ENCODE peak calls at places on chromosomes 2 and 18, in ten cellular contexts. D, P, I, G, N, R, V, E, Y and M are unnamed samples.

GRCh38 chr2:221570321-221571107 is 1.6 kb downstream of the EPHA4 start:
- DNase-seq in D (peak; percentile 25), P (no peak), I (no peak), G (peak; percentile 3), N (no peak), R (no peak), V (no peak), E (no peak), Y (no peak), M (peak; percentile 36)

GRCh38 chr18:3794537-3795348 is 344.8 kb downstream of the TGIF1 start:
- DNase-seq in D (no peak), P (peak; percentile 79), I (peak; percentile 66), G (no peak), N (no peak), R (peak; percentile 9), V (no peak), E (no peak), Y (no peak), M (no peak)

GRCh38 chr2:199911877-199912161 is 726 bp downstream of the C2orf69 start:
- DNase-seq in D (no peak), P (no peak), I (no peak), G (no peak), N (no peak), R (peak; percentile 21), V (no peak), E (no peak), Y (no peak), M (no peak)

GRCh38 chr2:142325870-142326269 is 195.1 kb upstream of the LRP1B start:
- DNase-seq in D (no peak), P (no peak), I (no peak), G (no peak), N (no peak), R (no peak), V (no peak), E (no peak), Y (no peak), M (no peak)

GRCh38 chr2:236943841-236944513 is 141.7 kb upstream of the COPS8 start:
- DNase-seq in D (no peak), P (no peak), I (no peak), G (no peak), N (no peak), R (no peak), V (peak; percentile 90), E (no peak), Y (no peak), M (no peak)

GRCh38 chr2:232000439-232000838 is 38.9 kb downstream of the DIS3L2 start:
- DNase-seq in D (no peak), P (no peak), I (no peak), G (no peak), N (no peak), R (no peak), V (no peak), E (no peak), Y (no peak), M (no peak)

GRCh38 chr2:187383043-187383800 is 64.8 kb downstream of the CALCRL start:
- DNase-seq in D (no peak), P (no peak), I (no peak), G (no peak), N (no peak), R (no peak), V (no peak), E (no peak), Y (no peak), M (no peak)

GRCh38 chr2:218743072-218743471 is 32.4 kb downstream of the TTLL4 start:
- DNase-seq in D (no peak), P (no peak), I (no peak), G (no peak), N (no peak), R (no peak), V (no peak), E (no peak), Y (no peak), M (no peak)

GRCh38 chr2:40218679-40219078 is 233.2 kb downstream of the SLC8A1 start:
- DNase-seq in D (peak; percentile 49), P (peak; percentile 66), I (no peak), G (no peak), N (no peak), R (peak; percentile 35), V (no peak), E (no peak), Y (no peak), M (no peak)
- TF ChIP-seq EP300 in D (no peak), P (no peak), I (no peak), G (no peak), N (no peak), R (no peak), V (no peak), E (no peak), Y (no peak), M (no peak)

GRCh38 chr2:178143481-178143880 is 31.2 kb downstream of the RBM45 start:
- DNase-seq in D (no peak), P (no peak), I (no peak), G (no peak), N (no peak), R (no peak), V (no peak), E (no peak), Y (no peak), M (no peak)
- TF ChIP-seq EP300 in D (no peak), P (no peak), I (no peak), G (no peak), N (no peak), R (no peak), V (no peak), E (no peak), Y (no peak), M (no peak)

DNA sequence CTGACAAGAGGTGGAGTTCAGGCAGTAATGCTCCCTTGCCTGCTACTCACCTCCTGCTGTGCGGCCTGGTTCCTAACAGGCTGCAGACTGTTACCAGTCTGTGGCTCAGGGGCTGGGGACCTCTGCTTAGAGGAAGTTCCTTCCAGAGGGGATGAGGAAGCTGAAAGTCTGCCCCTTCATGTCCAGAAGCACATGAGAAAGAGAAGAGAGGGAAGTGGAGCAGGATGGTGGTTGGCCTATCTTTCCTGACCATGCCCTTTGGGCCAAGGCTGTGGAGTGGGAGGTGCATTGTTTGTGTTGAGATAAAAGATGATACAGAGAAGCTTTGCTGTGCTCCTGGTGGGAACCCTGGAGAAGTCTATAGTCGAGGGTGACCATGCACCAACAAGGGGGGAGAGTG is 112.5 kb downstream of the LPIN1 start:
- DNase-seq in D (no peak), P (no peak), I (no peak), G (no peak), N (no peak), R (no peak), V (no peak), E (no peak), Y (no peak), M (no peak)
- TF ChIP-seq EP300 in D (no peak), P (no peak), I (no peak), G (no peak), N (no peak), R (no peak), V (no peak), E (no peak), Y (no peak), M (no peak)

GRCh38 chr2:26584656-26585055 is 56.5 kb downstream of the CIB4 start:
- DNase-seq in D (no peak), P (no peak), I (no peak), G (peak; percentile 23), N (no peak), R (no peak), V (no peak), E (no peak), Y (no peak), M (peak; percentile 68)
- TF ChIP-seq EP300 in D (no peak), P (no peak), I (no peak), G (no peak), N (no peak), R (no peak), V (no peak), E (no peak), Y (no peak), M (no peak)

GRCh38 chr18:49591775-49592174 is 29.9 kb downstream of the LIPG start:
- DNase-seq in D (no peak), P (no peak), I (no peak), G (no peak), N (no peak), R (no peak), V (no peak), E (no peak), Y (no peak), M (no peak)
- TF ChIP-seq EP300 in D (no peak), P (no peak), I (no peak), G (no peak), N (no peak), R (no peak), V (no peak), E (no peak), Y (no peak), M (no peak)

DNA sequence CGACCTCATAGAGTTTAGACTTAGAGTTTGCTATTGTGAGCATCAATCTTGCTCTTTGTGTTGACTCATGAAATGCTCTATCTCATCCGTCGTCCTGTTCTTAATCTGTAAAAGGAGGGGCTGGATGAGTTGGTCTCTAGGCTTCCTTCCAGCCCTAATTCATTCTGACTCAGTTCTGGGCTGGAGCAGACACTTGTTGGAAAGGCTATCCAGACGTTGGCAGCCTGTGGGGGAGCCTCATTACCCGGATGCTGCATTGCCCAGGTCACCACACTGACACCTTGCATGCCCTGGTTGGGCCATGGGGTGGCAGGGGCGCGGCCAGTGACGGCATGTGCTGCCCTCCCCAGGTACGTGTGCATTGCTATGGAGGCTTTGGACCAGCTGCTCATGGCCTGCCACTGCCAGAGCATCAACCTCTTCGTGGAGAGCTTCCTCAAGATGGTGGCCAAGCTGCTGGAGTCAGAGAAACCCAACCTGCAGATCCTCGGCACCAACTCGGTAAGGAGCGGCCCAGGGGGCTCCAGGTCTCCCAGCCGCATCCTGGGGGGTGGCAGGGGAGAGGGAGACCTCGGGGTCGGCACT is 61.5 kb downstream of the EFR3B start:
- DNase-seq in D (no peak), P (no peak), I (peak; percentile 82), G (no peak), N (no peak), R (no peak), V (no peak), E (no peak), Y (no peak), M (peak; percentile 61)
- TF ChIP-seq EP300 in D (no peak), P (no peak), I (no peak), G (peak; percentile 90), N (no peak), R (no peak), V (no peak), E (no peak), Y (no peak), M (no peak)

DNA sequence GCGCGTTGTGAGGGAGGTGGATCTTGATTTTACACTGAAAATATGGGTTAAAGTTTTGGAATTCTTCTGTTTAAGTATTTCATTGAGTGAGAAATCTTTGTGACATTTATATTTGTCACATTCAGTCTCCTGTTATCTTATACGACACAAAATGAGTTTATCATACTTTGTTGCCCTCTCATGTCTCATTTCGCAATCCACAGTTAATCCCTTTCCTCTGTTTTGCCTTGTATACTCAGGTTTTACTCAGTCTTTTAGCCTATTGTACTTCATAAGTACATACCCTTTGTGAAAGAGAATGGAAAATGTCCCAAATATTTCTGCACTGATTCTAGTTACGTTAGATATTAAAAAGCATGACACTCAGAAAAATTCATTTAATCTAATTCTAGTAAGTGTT is 142.7 kb downstream of the ATP9B start:
- DNase-seq in D (no peak), P (no peak), I (no peak), G (no peak), N (no peak), R (no peak), V (no peak), E (peak; percentile 27), Y (no peak), M (no peak)
- TF ChIP-seq EP300 in D (no peak), P (no peak), I (no peak), G (no peak), N (no peak), R (no peak), V (no peak), E (no peak), Y (no peak), M (no peak)